ENCODE peak calls at places on chromosomes 7 and 10, in five cellular contexts. One of them, this sample, is unnamed.

GRCh38 chr10:85565381-85565780 is 801.2 kb downstream of the GRID1 start:
- DNase-seq in hippocampal formation: no peak
- DNase-seq in foreskin fibroblast: no peak
- DNase-seq in NCI-H1105: no peak
- DNase-seq in NCI-H1092 treated with DMSO at 0.1 percent for 48 hours: no peak
- DNase-seq in this sample: no peak

GRCh38 chr7:131106681-131107342 is 220.9 kb upstream of the MKLN1 start:
- DNase-seq in hippocampal formation: no peak
- DNase-seq in foreskin fibroblast: no peak
- DNase-seq in NCI-H1105: no peak
- DNase-seq in NCI-H1092 treated with DMSO at 0.1 percent for 48 hours: peak; percentile 51
- DNase-seq in this sample: no peak

GRCh38 chr10:95755511-95756004 is 405 bp upstream of the ENTPD1 start:
- DNase-seq in hippocampal formation: no peak
- DNase-seq in foreskin fibroblast: no peak
- DNase-seq in NCI-H1105: no peak
- DNase-seq in NCI-H1092 treated with DMSO at 0.1 percent for 48 hours: no peak
- DNase-seq in this sample: no peak

GRCh38 chr7:92682767-92683539 is 92.8 kb upstream of the FAM133B start:
- DNase-seq in hippocampal formation: no peak
- DNase-seq in foreskin fibroblast: no peak
- DNase-seq in NCI-H1105: no peak
- DNase-seq in NCI-H1092 treated with DMSO at 0.1 percent for 48 hours: no peak
- DNase-seq in this sample: no peak

GRCh38 chr10:31758495-31758894 is 170.1 kb downstream of the ARHGAP12 start:
- DNase-seq in hippocampal formation: no peak
- DNase-seq in foreskin fibroblast: peak; percentile 46
- DNase-seq in NCI-H1105: no peak
- DNase-seq in NCI-H1092 treated with DMSO at 0.1 percent for 48 hours: no peak
- DNase-seq in this sample: no peak

GRCh38 chr7:1196950-1197349 is 35.7 kb upstream of the UNCX start:
- DNase-seq in hippocampal formation: no peak
- DNase-seq in foreskin fibroblast: no peak
- DNase-seq in NCI-H1105: no peak
- DNase-seq in NCI-H1092 treated with DMSO at 0.1 percent for 48 hours: no peak
- DNase-seq in this sample: no peak

GRCh38 chr10:99369126-99369525 is 40.0 kb downstream of the CNNM1 start:
- DNase-seq in hippocampal formation: no peak
- DNase-seq in foreskin fibroblast: peak; percentile 52
- DNase-seq in NCI-H1105: no peak
- DNase-seq in NCI-H1092 treated with DMSO at 0.1 percent for 48 hours: no peak
- DNase-seq in this sample: no peak

GRCh38 chr7:93453264-93453663 is 121.3 kb downstream of the CALCR start:
- DNase-seq in hippocampal formation: no peak
- DNase-seq in foreskin fibroblast: no peak
- DNase-seq in NCI-H1105: no peak
- DNase-seq in NCI-H1092 treated with DMSO at 0.1 percent for 48 hours: no peak
- DNase-seq in this sample: no peak

GRCh38 chr7:44846816-44847508 is 925 bp downstream of the H2AZ2 start:
- DNase-seq in hippocampal formation: no peak
- DNase-seq in foreskin fibroblast: no peak
- DNase-seq in NCI-H1105: no peak
- DNase-seq in NCI-H1092 treated with DMSO at 0.1 percent for 48 hours: no peak
- DNase-seq in this sample: no peak

GRCh38 chr10:117762819-117763172 is 220.2 kb downstream of the EMX2 start:
- DNase-seq in hippocampal formation: no peak
- DNase-seq in foreskin fibroblast: no peak
- DNase-seq in NCI-H1105: no peak
- DNase-seq in NCI-H1092 treated with DMSO at 0.1 percent for 48 hours: no peak
- DNase-seq in this sample: no peak

GRCh38 chr7:22316914-22317313 is 40.0 kb downstream of the RAPGEF5 start:
- DNase-seq in hippocampal formation: no peak
- DNase-seq in foreskin fibroblast: no peak
- DNase-seq in NCI-H1105: no peak
- DNase-seq in NCI-H1092 treated with DMSO at 0.1 percent for 48 hours: no peak
- DNase-seq in this sample: no peak

GRCh38 chr7:1725766-1726630 is 55.9 kb downstream of the ELFN1 start:
- DNase-seq in hippocampal formation: no peak
- DNase-seq in foreskin fibroblast: no peak
- DNase-seq in NCI-H1105: no peak
- DNase-seq in NCI-H1092 treated with DMSO at 0.1 percent for 48 hours: peak; percentile 72
- DNase-seq in this sample: no peak

GRCh38 chr10:132448248-132448731 is 51.3 kb downstream of the PWWP2B start:
- DNase-seq in hippocampal formation: no peak
- DNase-seq in foreskin fibroblast: no peak
- DNase-seq in NCI-H1105: no peak
- DNase-seq in NCI-H1092 treated with DMSO at 0.1 percent for 48 hours: no peak
- DNase-seq in this sample: peak; percentile 70

GRCh38 chr10:19572056-19572455 is 244.2 kb upstream of the PLXDC2 start:
- DNase-seq in hippocampal formation: no peak
- DNase-seq in foreskin fibroblast: no peak
- DNase-seq in NCI-H1105: no peak
- DNase-seq in NCI-H1092 treated with DMSO at 0.1 percent for 48 hours: no peak
- DNase-seq in this sample: no peak

GRCh38 chr10:14904316-14904732 is 25.7 kb downstream of the SUV39H2 start:
- DNase-seq in hippocampal formation: no peak
- DNase-seq in foreskin fibroblast: peak; percentile 12
- DNase-seq in NCI-H1105: no peak
- DNase-seq in NCI-H1092 treated with DMSO at 0.1 percent for 48 hours: no peak
- DNase-seq in this sample: no peak

GRCh38 chr7:137875746-137876145 is 29.0 kb upstream of the DGKI start:
- DNase-seq in hippocampal formation: no peak
- DNase-seq in foreskin fibroblast: no peak
- DNase-seq in NCI-H1105: no peak
- DNase-seq in NCI-H1092 treated with DMSO at 0.1 percent for 48 hours: no peak
- DNase-seq in this sample: no peak

GRCh38 chr7:132596588-132596987 is 20.3 kb upstream of the PLXNA4 start:
- DNase-seq in hippocampal formation: no peak
- DNase-seq in foreskin fibroblast: no peak
- DNase-seq in NCI-H1105: no peak
- DNase-seq in NCI-H1092 treated with DMSO at 0.1 percent for 48 hours: no peak
- DNase-seq in this sample: no peak

GRCh38 chr10:100100651-100101525 is 19.2 kb upstream of the CPN1 start:
- DNase-seq in hippocampal formation: no peak
- DNase-seq in foreskin fibroblast: peak; percentile 37
- DNase-seq in NCI-H1105: no peak
- DNase-seq in NCI-H1092 treated with DMSO at 0.1 percent for 48 hours: no peak
- DNase-seq in this sample: no peak

GRCh38 chr7:78576196-78576595 is 777.6 kb downstream of the PHTF2 start:
- DNase-seq in hippocampal formation: no peak
- DNase-seq in foreskin fibroblast: peak; percentile 3
- DNase-seq in NCI-H1105: no peak
- DNase-seq in NCI-H1092 treated with DMSO at 0.1 percent for 48 hours: no peak
- DNase-seq in this sample: no peak

GRCh38 chr10:16894834-16895233 is 77.6 kb upstream of the RSU1 start:
- DNase-seq in hippocampal formation: no peak
- DNase-seq in foreskin fibroblast: no peak
- DNase-seq in NCI-H1105: no peak
- DNase-seq in NCI-H1092 treated with DMSO at 0.1 percent for 48 hours: no peak
- DNase-seq in this sample: no peak

GRCh38 chr7:46791180-46791579 is 790.7 kb downstream of the TNS3 start:
- DNase-seq in hippocampal formation: no peak
- DNase-seq in foreskin fibroblast: no peak
- DNase-seq in NCI-H1105: no peak
- DNase-seq in NCI-H1092 treated with DMSO at 0.1 percent for 48 hours: no peak
- DNase-seq in this sample: no peak

GRCh38 chr7:192035-192649 is at the start of gene FAM20C:
- DNase-seq in hippocampal formation: peak; percentile 82
- DNase-seq in foreskin fibroblast: peak; percentile 92
- DNase-seq in NCI-H1105: peak; percentile 42
- DNase-seq in NCI-H1092 treated with DMSO at 0.1 percent for 48 hours: peak; percentile 70
- DNase-seq in this sample: no peak

This sample was measured in GM19239.